ENCODE peak calls at places on chromosomes 1 and 21, in eight cellular contexts. One of them, this sample, is unnamed. For H3K27me3, the result is how much of the 10 kb centered on the place peaks cover.

GRCh38 chr1:205450448-205450847 is 5.4 kb downstream of the BLACAT1 start:
- DNase-seq in cardiac muscle cell: peak
- DNase-seq in astrocyte: no peak
- DNase-seq in ovary: no peak
- DNase-seq in GM12878: no peak
- DNase-seq in colonic mucosa: no peak
- DNase-seq in heart left ventricle: no peak
- DNase-seq in SJSA1: no peak
- DNase-seq in this sample: no peak

GRCh38 chr1:117339866-117340357 is 27.3 kb upstream of the MAN1A2 start:
- DNase-seq in cardiac muscle cell: peak
- DNase-seq in astrocyte: peak
- DNase-seq in ovary: no peak
- DNase-seq in GM12878: no peak
- DNase-seq in colonic mucosa: peak
- DNase-seq in heart left ventricle: no peak
- DNase-seq in SJSA1: no peak
- DNase-seq in this sample: peak

GRCh38 chr1:204104331-204105222 is 31.7 kb downstream of the SOX13 start:
- DNase-seq in cardiac muscle cell: no peak
- DNase-seq in astrocyte: peak
- DNase-seq in ovary: no peak
- DNase-seq in GM12878: no peak
- DNase-seq in colonic mucosa: peak
- DNase-seq in heart left ventricle: peak
- DNase-seq in SJSA1: peak
- DNase-seq in this sample: peak

GRCh38 chr1:44778705-44779576 is 3.6 kb downstream of the RPS8 start:
- DNase-seq in cardiac muscle cell: no peak
- DNase-seq in astrocyte: no peak
- DNase-seq in ovary: no peak
- DNase-seq in GM12878: no peak
- DNase-seq in colonic mucosa: no peak
- DNase-seq in heart left ventricle: no peak
- DNase-seq in SJSA1: no peak
- DNase-seq in this sample: no peak

GRCh38 chr1:102799496-102799895 is 308.8 kb downstream of the COL11A1 start:
- DNase-seq in cardiac muscle cell: no peak
- DNase-seq in astrocyte: peak
- DNase-seq in ovary: no peak
- DNase-seq in GM12878: no peak
- DNase-seq in colonic mucosa: no peak
- DNase-seq in heart left ventricle: no peak
- DNase-seq in SJSA1: no peak
- DNase-seq in this sample: peak

GRCh38 chr1:14590781-14591180 is 7.7 kb upstream of the KAZN start:
- DNase-seq in cardiac muscle cell: no peak
- DNase-seq in astrocyte: no peak
- DNase-seq in ovary: no peak
- DNase-seq in GM12878: no peak
- DNase-seq in colonic mucosa: no peak
- DNase-seq in heart left ventricle: no peak
- DNase-seq in SJSA1: no peak
- DNase-seq in this sample: no peak

GRCh38 chr1:201384406-201384782 is 6.9 kb upstream of the TNNT2 start:
- DNase-seq in cardiac muscle cell: no peak
- DNase-seq in astrocyte: no peak
- DNase-seq in ovary: no peak
- DNase-seq in GM12878: no peak
- DNase-seq in colonic mucosa: no peak
- DNase-seq in heart left ventricle: no peak
- DNase-seq in SJSA1: no peak
- DNase-seq in this sample: no peak

GRCh38 chr1:102628008-102628736 is 480.1 kb downstream of the COL11A1 start:
- DNase-seq in cardiac muscle cell: no peak
- DNase-seq in astrocyte: no peak
- DNase-seq in ovary: no peak
- DNase-seq in GM12878: no peak
- DNase-seq in colonic mucosa: no peak
- DNase-seq in heart left ventricle: no peak
- DNase-seq in SJSA1: no peak
- DNase-seq in this sample: peak

GRCh38 chr21:41895643-41896493 is 16.7 kb upstream of the PRDM15 start:
- DNase-seq in cardiac muscle cell: no peak
- DNase-seq in astrocyte: peak
- DNase-seq in ovary: no peak
- DNase-seq in GM12878: no peak
- DNase-seq in colonic mucosa: no peak
- DNase-seq in heart left ventricle: no peak
- DNase-seq in SJSA1: no peak
- DNase-seq in this sample: peak

GRCh38 chr1:218711884-218712674 is 366.9 kb downstream of the TGFB2 start:
- DNase-seq in cardiac muscle cell: no peak
- DNase-seq in astrocyte: no peak
- DNase-seq in ovary: no peak
- DNase-seq in GM12878: no peak
- DNase-seq in colonic mucosa: peak
- DNase-seq in heart left ventricle: no peak
- DNase-seq in SJSA1: no peak
- DNase-seq in this sample: no peak

GRCh38 chr21:42481169-42481568 is 14.9 kb downstream of the RSPH1 start:
- DNase-seq in cardiac muscle cell: no peak
- DNase-seq in astrocyte: no peak
- DNase-seq in ovary: no peak
- DNase-seq in GM12878: no peak
- DNase-seq in colonic mucosa: no peak
- DNase-seq in heart left ventricle: no peak
- DNase-seq in SJSA1: peak
- DNase-seq in this sample: no peak

GRCh38 chr1:80217377-80217986 is 1211.0 kb upstream of the ADGRL4 start:
- DNase-seq in cardiac muscle cell: peak
- DNase-seq in astrocyte: peak
- DNase-seq in ovary: peak
- DNase-seq in GM12878: no peak
- DNase-seq in colonic mucosa: no peak
- DNase-seq in heart left ventricle: no peak
- DNase-seq in SJSA1: no peak
- DNase-seq in this sample: peak

GRCh38 chr1:28718601-28719331 is 18.0 kb upstream of the YTHDF2 start:
- DNase-seq in cardiac muscle cell: no peak
- DNase-seq in astrocyte: peak
- DNase-seq in ovary: no peak
- DNase-seq in GM12878: no peak
- DNase-seq in colonic mucosa: no peak
- DNase-seq in heart left ventricle: no peak
- DNase-seq in SJSA1: no peak
- DNase-seq in this sample: peak

GRCh38 chr1:88088481-88088880 is 595.6 kb upstream of the PKN2 start:
- DNase-seq in cardiac muscle cell: no peak
- DNase-seq in astrocyte: no peak
- DNase-seq in ovary: no peak
- DNase-seq in GM12878: no peak
- DNase-seq in colonic mucosa: no peak
- DNase-seq in heart left ventricle: no peak
- DNase-seq in SJSA1: no peak
- DNase-seq in this sample: no peak

DNA sequence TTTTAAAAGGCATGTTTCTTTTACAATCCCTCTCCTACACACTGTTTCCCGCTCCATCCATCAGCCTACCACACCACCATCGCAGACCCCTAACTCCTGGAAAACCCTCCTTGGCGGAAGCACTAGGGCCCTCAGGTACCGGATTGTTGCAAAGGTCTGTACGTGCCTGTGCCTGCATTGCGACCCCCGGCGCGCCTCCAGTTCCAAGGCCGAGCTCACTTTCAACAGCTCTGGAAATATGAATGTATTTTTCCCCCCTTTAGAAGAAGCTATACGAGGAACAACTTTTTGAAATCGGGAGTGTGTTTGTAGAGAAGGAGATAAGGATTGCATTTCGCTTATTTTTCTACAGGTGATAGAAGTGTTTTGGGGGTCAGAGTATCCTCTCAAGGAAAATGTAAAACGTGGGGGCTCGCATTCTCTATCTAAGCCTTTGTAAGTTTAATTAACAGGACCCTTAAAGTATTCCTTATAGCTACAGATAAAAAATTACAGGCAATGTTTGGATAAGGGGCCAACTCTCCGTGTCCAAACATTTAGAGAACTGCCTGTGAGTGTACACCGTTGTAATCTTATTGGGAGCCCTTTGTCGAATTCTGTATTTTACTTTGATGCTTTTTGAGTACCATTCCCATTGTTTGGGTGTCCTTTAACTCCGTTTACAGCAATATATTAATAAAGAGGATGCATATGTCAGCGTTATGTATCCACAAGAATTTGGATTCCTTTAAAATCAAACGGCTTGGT is 5.8 kb downstream of the PRRX1 start:
- DNase-seq in cardiac muscle cell: no peak
- DNase-seq in astrocyte: no peak
- DNase-seq in ovary: no peak
- DNase-seq in GM12878: no peak
- DNase-seq in colonic mucosa: no peak
- DNase-seq in heart left ventricle: no peak
- DNase-seq in SJSA1: no peak
- DNase-seq in this sample: no peak
- H3K27me3 ChIP-seq in cardiac muscle cell: half or more
- H3K27me3 ChIP-seq in astrocyte: under half
- H3K27me3 ChIP-seq in ovary: under half
- H3K27me3 ChIP-seq in GM12878: under half
- H3K27me3 ChIP-seq in colonic mucosa: half or more
- H3K27me3 ChIP-seq in heart left ventricle: under half
- H3K27me3 ChIP-seq in SJSA1: under half
- H3K27me3 ChIP-seq in this sample: under half

GRCh38 chr1:171636141-171636540 is 14.1 kb downstream of the MYOCOS start:
- DNase-seq in cardiac muscle cell: peak
- DNase-seq in astrocyte: no peak
- DNase-seq in ovary: no peak
- DNase-seq in GM12878: no peak
- DNase-seq in colonic mucosa: no peak
- DNase-seq in heart left ventricle: no peak
- DNase-seq in SJSA1: no peak
- DNase-seq in this sample: no peak
- H3K27me3 ChIP-seq in cardiac muscle cell: under half
- H3K27me3 ChIP-seq in astrocyte: under half
- H3K27me3 ChIP-seq in ovary: under half
- H3K27me3 ChIP-seq in GM12878: under half
- H3K27me3 ChIP-seq in colonic mucosa: under half
- H3K27me3 ChIP-seq in heart left ventricle: under half
- H3K27me3 ChIP-seq in SJSA1: under half
- H3K27me3 ChIP-seq in this sample: under half

GRCh38 chr1:46550751-46551231 is 656 bp downstream of the KNCN start:
- DNase-seq in cardiac muscle cell: no peak
- DNase-seq in astrocyte: no peak
- DNase-seq in ovary: no peak
- DNase-seq in GM12878: no peak
- DNase-seq in colonic mucosa: peak
- DNase-seq in heart left ventricle: no peak
- DNase-seq in SJSA1: no peak
- DNase-seq in this sample: no peak

GRCh38 chr1:46549697-46550681 is 1.5 kb downstream of the KNCN start:
- DNase-seq in cardiac muscle cell: no peak
- DNase-seq in astrocyte: peak
- DNase-seq in ovary: no peak
- DNase-seq in GM12878: no peak
- DNase-seq in colonic mucosa: no peak
- DNase-seq in heart left ventricle: no peak
- DNase-seq in SJSA1: no peak
- DNase-seq in this sample: peak

GRCh38 chr1:46553506-46553905 is 2.1 kb upstream of the KNCN start:
- DNase-seq in cardiac muscle cell: no peak
- DNase-seq in astrocyte: no peak
- DNase-seq in ovary: no peak
- DNase-seq in GM12878: no peak
- DNase-seq in colonic mucosa: no peak
- DNase-seq in heart left ventricle: no peak
- DNase-seq in SJSA1: no peak
- DNase-seq in this sample: no peak

GRCh38 chr1:46552357-46553237 is 1.1 kb upstream of the KNCN start:
- DNase-seq in cardiac muscle cell: no peak
- DNase-seq in astrocyte: no peak
- DNase-seq in ovary: no peak
- DNase-seq in GM12878: no peak
- DNase-seq in colonic mucosa: no peak
- DNase-seq in heart left ventricle: no peak
- DNase-seq in SJSA1: no peak
- DNase-seq in this sample: no peak

DNA sequence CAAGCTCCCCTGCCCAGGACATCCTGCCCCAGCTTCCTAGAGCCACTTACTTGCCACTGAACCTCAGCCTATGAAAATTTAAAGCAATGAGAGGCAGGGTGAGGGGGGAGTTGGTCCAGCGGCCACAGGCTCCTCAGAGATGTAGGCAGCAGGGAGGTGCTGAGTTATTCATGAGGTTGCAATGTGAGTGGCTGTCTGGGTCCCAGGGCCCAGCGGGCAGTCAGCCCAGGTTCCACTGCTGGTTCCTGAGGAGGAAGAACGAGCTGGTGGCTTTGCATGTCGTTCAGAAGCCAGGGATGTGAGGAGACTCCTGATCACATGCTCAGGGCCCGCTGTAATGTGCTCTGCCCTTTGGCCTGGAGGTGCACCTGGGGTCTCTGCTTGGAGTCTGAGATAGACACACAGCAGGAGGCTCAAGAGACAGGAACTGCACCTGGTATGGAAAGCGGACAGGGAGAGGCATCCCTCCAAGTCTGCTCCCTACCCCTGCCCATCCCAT is at the start of gene KNCN:
- DNase-seq in cardiac muscle cell: no peak
- DNase-seq in astrocyte: no peak
- DNase-seq in ovary: no peak
- DNase-seq in GM12878: no peak
- DNase-seq in colonic mucosa: no peak
- DNase-seq in heart left ventricle: no peak
- DNase-seq in SJSA1: no peak
- DNase-seq in this sample: no peak
- H3K27me3 ChIP-seq in cardiac muscle cell: under half
- H3K27me3 ChIP-seq in astrocyte: under half
- H3K27me3 ChIP-seq in ovary: under half
- H3K27me3 ChIP-seq in GM12878: under half
- H3K27me3 ChIP-seq in colonic mucosa: under half
- H3K27me3 ChIP-seq in heart left ventricle: under half
- H3K27me3 ChIP-seq in SJSA1: under half
- H3K27me3 ChIP-seq in this sample: under half

DNA sequence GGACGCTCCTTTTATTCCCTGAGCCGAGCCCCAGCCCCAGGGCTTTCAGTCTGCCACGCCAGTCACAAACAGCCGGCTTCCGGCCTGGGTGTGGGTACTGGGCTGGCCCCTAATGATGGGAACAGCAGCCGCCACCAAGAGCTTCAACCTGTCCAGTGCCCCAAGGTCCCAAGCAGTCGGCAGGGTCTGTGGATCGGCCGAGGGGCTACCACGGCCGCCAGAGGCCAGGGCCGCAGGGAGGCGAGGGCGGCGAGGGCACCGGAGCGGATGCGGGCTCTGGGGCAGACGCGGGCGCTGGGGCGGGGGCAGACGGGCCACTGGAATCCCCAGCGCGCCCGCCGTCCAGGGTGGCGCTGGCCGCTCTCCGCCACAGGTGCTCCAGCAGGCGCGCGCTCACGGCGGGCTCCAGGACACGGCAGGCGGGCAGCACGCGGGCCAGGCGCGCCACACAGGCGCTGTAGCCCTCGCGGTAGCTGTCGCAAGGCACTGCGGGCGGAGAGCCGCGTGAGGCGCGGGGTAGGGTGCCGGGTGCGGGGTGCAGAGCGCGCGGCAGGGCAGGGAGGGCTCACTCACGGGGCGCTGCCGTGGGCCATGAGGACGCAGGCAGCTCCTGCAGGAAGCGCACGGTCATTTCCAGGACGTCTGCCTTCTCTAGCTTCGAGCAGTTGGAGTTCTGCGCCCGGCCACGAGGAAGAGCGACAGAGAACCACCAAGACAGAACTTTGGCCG is 887 bp downstream of the HES2 start:
- DNase-seq in cardiac muscle cell: no peak
- DNase-seq in astrocyte: no peak
- DNase-seq in ovary: no peak
- DNase-seq in GM12878: no peak
- DNase-seq in colonic mucosa: no peak
- DNase-seq in heart left ventricle: no peak
- DNase-seq in SJSA1: no peak
- DNase-seq in this sample: no peak
- H3K27me3 ChIP-seq in cardiac muscle cell: half or more
- H3K27me3 ChIP-seq in astrocyte: half or more
- H3K27me3 ChIP-seq in ovary: under half
- H3K27me3 ChIP-seq in GM12878: under half
- H3K27me3 ChIP-seq in colonic mucosa: under half
- H3K27me3 ChIP-seq in heart left ventricle: half or more
- H3K27me3 ChIP-seq in SJSA1: half or more
- H3K27me3 ChIP-seq in this sample: half or more